ENCODE peak calls at places on chromosomes 3 and 15, in ten cellular contexts. S is ovary, R is thyroid gland, F is tibial nerve, Z is heart left ventricle, O is esophagus squamous epithelium, U is IMR-90, W is body of pancreas, D is breast epithelium, G is transverse colon. Y is an unnamed sample.

GRCh38 chr3:120559228-120560061 is 36.7 kb upstream of the NDUFB4 start:
- DNase-seq in S (peak; percentile 88), W (peak; percentile 16), Z (peak; percentile 73), F (peak; percentile 25), G (peak; percentile 17), U (peak; percentile 85), R (peak; percentile 15), D (no peak), O (no peak), Y (peak; percentile 67)

GRCh38 chr3:64264491-64265109 is 39.3 kb upstream of the PRICKLE2 start:
- DNase-seq in G (no peak), W (no peak), D (no peak), F (no peak), S (no peak), U (peak; percentile 32), Z (no peak), O (no peak), R (no peak), Y (no peak)

GRCh38 chr3:71061581-71061980 is 521.9 kb downstream of the FOXP1 start:
- DNase-seq in O (no peak), W (no peak), Z (no peak), D (no peak), S (no peak), G (no peak), F (no peak), U (no peak), R (no peak), Y (no peak)

GRCh38 chr3:182909318-182910040 is 70.9 kb downstream of the DCUN1D1 start:
- DNase-seq in D (no peak), S (no peak), G (no peak), Z (no peak), F (no peak), U (no peak), R (no peak), W (no peak), O (no peak), Y (no peak)

GRCh38 chr3:140086642-140087041 is 151.7 kb downstream of the CLSTN2 start:
- DNase-seq in W (peak; percentile 18), G (no peak), U (no peak), O (no peak), Z (no peak), S (no peak), D (no peak), R (no peak), F (no peak), Y (no peak)

GRCh38 chr3:128578346-128578745 is 72.3 kb downstream of the RPN1 start:
- DNase-seq in D (no peak), U (no peak), O (no peak), S (no peak), F (no peak), Z (no peak), R (no peak), W (no peak), G (no peak), Y (no peak)

GRCh38 chr3:63192248-63192647 is 85.9 kb upstream of the SYNPR start:
- DNase-seq in G (no peak), Z (no peak), O (no peak), U (no peak), R (no peak), D (no peak), F (no peak), W (peak; percentile 36), S (no peak), Y (no peak)

GRCh38 chr3:48417529-48418108 is 12.3 kb downstream of the PLXNB1 start:
- DNase-seq in G (no peak), R (no peak), U (no peak), W (no peak), O (no peak), F (no peak), D (no peak), Z (peak; percentile 5), S (no peak), Y (no peak)

GRCh38 chr3:111590096-111590491 is 5.1 kb downstream of the ZBED2 start:
- DNase-seq in F (no peak), W (no peak), R (no peak), D (no peak), U (no peak), S (no peak), O (no peak), G (no peak), Z (no peak), Y (no peak)

GRCh38 chr3:18444597-18445420 is 19.7 kb upstream of the SATB1 start:
- DNase-seq in R (peak; percentile 70), S (peak; percentile 79), F (no peak), Z (peak; percentile 75), W (peak; percentile 70), O (no peak), U (peak; percentile 40), G (peak; percentile 77), D (peak; percentile 64), Y (peak; percentile 81)

GRCh38 chr3:118972974-118973373 is 61.7 kb downstream of the IGSF11 start:
- DNase-seq in R (no peak), D (no peak), S (no peak), W (no peak), U (no peak), O (no peak), G (peak; percentile 10), Z (peak; percentile 82), F (no peak), Y (no peak)

GRCh38 chr3:145942052-145942451 is 218.9 kb downstream of the PLOD2 start:
- DNase-seq in O (no peak), D (no peak), F (no peak), Z (no peak), W (no peak), U (no peak), G (no peak), R (no peak), S (no peak), Y (no peak)

GRCh38 chr15:76336254-76337046 is at the start of gene ISL2:
- DNase-seq in O (peak; percentile 23), G (peak; percentile 85), W (peak; percentile 64), Z (no peak), R (no peak), D (no peak), S (peak; percentile 38), U (peak; percentile 96), F (no peak), Y (peak; percentile 80)
- H3K27me3 ChIP-seq in O (peaks cover 92% of the 10 kb centered on the region), G (peaks cover 86% of the 10 kb centered on the region), W (peaks cover 54% of the 10 kb centered on the region), Z (peaks cover 88% of the 10 kb centered on the region), R (peaks cover 73% of the 10 kb centered on the region), D (peaks cover 16% of the 10 kb centered on the region), S (peaks cover 20% of the 10 kb centered on the region), U (peaks cover 22% of the 10 kb centered on the region), F (peaks cover 16% of the 10 kb centered on the region), Y (peaks cover 64% of the 10 kb centered on the region)

GRCh38 chr15:96330064-96330449 is 443 bp upstream of the NR2F2 start:
- DNase-seq in F (peak; percentile 50), O (no peak), R (no peak), Z (peak; percentile 81), W (no peak), D (peak; percentile 65), S (no peak), U (peak; percentile 89), G (peak; percentile 66), Y (no peak)

GRCh38 chr15:96330450-96331140 is at the start of gene NR2F2:
- DNase-seq in W (peak; percentile 99), D (peak; percentile 95), F (peak; percentile 97), U (peak; percentile 99), Z (peak; percentile 98), S (peak; percentile 99), O (peak; percentile 47), G (peak; percentile 94), R (peak; percentile 98), Y (peak; percentile 98)

GRCh38 chr15:96331942-96332853 is 1.7 kb downstream of the NR2F2 start:
- DNase-seq in D (no peak), G (peak; percentile 41), R (peak; percentile 67), U (no peak), O (no peak), Z (peak; percentile 50), W (peak; percentile 75), F (peak; percentile 4), S (peak; percentile 57), Y (peak; percentile 64)

GRCh38 chr15:96332854-96333193 is 2.3 kb downstream of the NR2F2 start:
- DNase-seq in R (no peak), U (no peak), S (no peak), Z (no peak), D (no peak), F (no peak), G (no peak), O (no peak), W (peak; percentile 47), Y (no peak)

DNA sequence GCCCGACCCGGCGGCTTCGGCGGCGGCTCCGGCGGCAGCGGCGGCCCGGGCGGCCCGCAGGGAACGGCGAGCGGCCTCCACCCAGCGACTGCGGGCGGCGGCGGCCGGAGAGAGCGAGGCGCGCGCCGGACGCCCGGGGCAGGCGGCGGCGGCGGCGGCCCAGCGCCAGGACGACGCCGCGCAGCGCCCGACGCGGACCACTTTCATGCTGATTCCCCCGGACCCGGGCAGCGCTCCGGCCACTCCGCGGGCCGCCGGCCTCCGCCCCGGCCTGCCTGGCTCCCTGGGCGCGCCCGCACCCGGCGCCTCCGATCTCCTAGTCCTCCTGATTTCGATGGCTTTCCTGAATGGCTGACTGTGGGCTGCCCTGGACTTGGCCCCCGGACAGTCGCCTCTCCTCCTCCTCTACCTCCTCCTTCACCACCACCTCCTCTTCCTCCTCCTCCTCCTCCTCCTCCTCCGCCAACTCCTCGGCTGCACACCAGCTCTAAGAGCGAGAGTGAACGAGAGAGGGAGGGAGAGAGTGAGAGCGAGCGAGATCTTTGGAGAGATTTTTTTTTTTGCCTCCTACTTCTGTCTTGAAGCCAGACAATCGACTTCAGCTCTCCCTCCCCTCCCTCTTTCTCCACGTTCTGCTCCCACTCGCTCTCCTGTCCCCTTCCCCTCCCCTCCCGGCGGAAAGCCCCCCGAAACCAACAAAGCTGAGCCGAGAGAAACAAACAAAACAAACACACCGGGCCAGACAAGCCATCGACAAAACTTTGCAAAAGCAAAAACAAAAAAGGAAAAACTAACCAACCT is 841 bp downstream of the NR2F2 start:
- DNase-seq in G (no peak), W (peak; percentile 22), D (no peak), U (no peak), R (peak; percentile 41), Z (peak; percentile 49), O (no peak), F (peak; percentile 5), S (peak; percentile 56), Y (peak; percentile 47)
- TF ChIP-seq POLR2A in G (peak; percentile 14), W (no peak), D (no peak), U (no peak), R (no peak), Z (no peak), O (no peak), F (no peak), S (no peak), Y (no peak)

GRCh38 chr15:73873456-73873855 is at the start of gene TBC1D21:
- DNase-seq in S (no peak), U (no peak), G (no peak), F (no peak), O (no peak), Z (no peak), R (no peak), D (no peak), W (no peak), Y (peak; percentile 28)
- TF ChIP-seq CTCF in S (no peak), U (no peak), G (no peak), F (no peak), O (no peak), Z (no peak), R (no peak), D (no peak), W (no peak), Y (no peak)

DNA sequence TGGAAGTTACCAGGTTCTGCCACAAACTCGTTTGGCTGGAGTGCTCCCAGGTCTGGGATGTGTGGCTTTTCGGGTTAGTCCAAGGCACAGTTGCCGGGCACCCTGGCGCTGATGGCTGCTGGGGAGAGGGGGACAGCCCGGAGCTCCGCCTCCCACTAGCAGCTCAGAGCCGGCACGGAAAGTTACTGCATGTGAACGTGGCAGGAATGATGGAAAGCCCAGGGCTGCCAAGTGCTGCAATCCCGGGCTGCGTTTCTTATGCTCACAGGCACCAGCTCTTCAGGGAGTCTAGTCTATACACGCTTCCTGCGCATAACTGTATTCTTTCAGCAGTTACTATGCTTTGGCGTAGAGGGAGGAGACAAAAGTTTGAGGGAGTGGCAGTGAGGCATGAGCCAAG is 141.8 kb upstream of the ICE2 start:
- DNase-seq in F (no peak), O (no peak), Z (no peak), G (peak; percentile 26), R (no peak), D (no peak), W (peak; percentile 17), U (peak; percentile 61), S (no peak), Y (no peak)
- H3K27me3 ChIP-seq in F (no peaks in the 10 kb centered on the region), O (no peaks in the 10 kb centered on the region), Z (no peaks in the 10 kb centered on the region), G (no peaks in the 10 kb centered on the region), R (no peaks in the 10 kb centered on the region), D (no peaks in the 10 kb centered on the region), W (no peaks in the 10 kb centered on the region), U (peaks cover 27% of the 10 kb centered on the region), S (no peaks in the 10 kb centered on the region), Y (no peaks in the 10 kb centered on the region)